ENCODE peak calls at places on chromosome 3, in ten cellular contexts. P, D, Z, Q, O, H, R, L, I and K are unnamed samples.

GRCh38 chr3:49872801-49873281 is 3.1 kb upstream of the CAMKV start:
- DNase-seq in P (no peak), D (no peak), Z (no peak), Q (no peak), O (no peak), H (no peak), R (no peak), L (no peak), I (no peak), K (no peak)

GRCh38 chr3:30461311-30461710 is 145.1 kb upstream of the TGFBR2 start:
- DNase-seq in P (no peak), D (no peak), Z (no peak), Q (no peak), O (no peak), H (no peak), R (no peak), L (no peak), I (no peak), K (no peak)

GRCh38 chr3:135452881-135453280 is 512.6 kb upstream of the PPP2R3A start:
- DNase-seq in P (no peak), D (no peak), Z (no peak), Q (no peak), O (no peak), H (no peak), R (no peak), L (no peak), I (no peak), K (no peak)

GRCh38 chr3:42050126-42050525 is 41.0 kb upstream of the TRAK1 start:
- DNase-seq in P (no peak), D (no peak), Z (no peak), Q (no peak), O (no peak), H (no peak), R (no peak), L (no peak), I (no peak), K (no peak)

GRCh38 chr3:117695321-117695720 is 985.7 kb downstream of the TUSC7 start:
- DNase-seq in P (no peak), D (no peak), Z (peak), Q (peak), O (no peak), H (no peak), R (no peak), L (no peak), I (no peak), K (no peak)

GRCh38 chr3:182979103-182979697 is 1.1 kb downstream of the DCUN1D1 start:
- DNase-seq in P (no peak), D (no peak), Z (no peak), Q (no peak), O (no peak), H (no peak), R (no peak), L (no peak), I (peak), K (no peak)

GRCh38 chr3:101690972-101691371 is 4.5 kb upstream of the RPL24 start:
- DNase-seq in P (no peak), D (no peak), Z (no peak), Q (no peak), O (no peak), H (no peak), R (no peak), L (no peak), I (no peak), K (no peak)

GRCh38 chr3:156750191-156750873 is 75.8 kb upstream of the LEKR1 start:
- DNase-seq in P (no peak), D (no peak), Z (peak), Q (peak), O (no peak), H (no peak), R (no peak), L (no peak), I (no peak), K (no peak)

GRCh38 chr3:52798978-52799476 is 4.4 kb downstream of the ITIH3 start:
- DNase-seq in P (no peak), D (no peak), Z (no peak), Q (no peak), O (peak), H (peak), R (no peak), L (no peak), I (peak), K (peak)

GRCh38 chr3:113212155-113212844 is 943 bp downstream of the BOC start:
- DNase-seq in P (no peak), D (no peak), Z (no peak), Q (no peak), O (no peak), H (no peak), R (no peak), L (no peak), I (peak), K (no peak)

GRCh38 chr3:114451561-114452018 is 157.8 kb downstream of the TIGIT start:
- DNase-seq in P (peak), D (no peak), Z (no peak), Q (no peak), O (no peak), H (no peak), R (no peak), L (no peak), I (no peak), K (no peak)

GRCh38 chr3:94024385-94024784 is 4.0 kb downstream of the STX19 start:
- DNase-seq in P (no peak), D (no peak), Z (no peak), Q (no peak), O (no peak), H (no peak), R (no peak), L (no peak), I (no peak), K (no peak)

GRCh38 chr3:51530485-51530884 is 8.0 kb upstream of the RAD54L2 start:
- DNase-seq in P (no peak), D (no peak), Z (no peak), Q (no peak), O (no peak), H (no peak), R (no peak), L (no peak), I (no peak), K (no peak)

GRCh38 chr3:61796088-61796680 is 234.8 kb downstream of the PTPRG start:
- DNase-seq in P (no peak), D (no peak), Z (no peak), Q (no peak), O (no peak), H (no peak), R (no peak), L (no peak), I (peak), K (no peak)

GRCh38 chr3:143170676-143171075 is 51.1 kb downstream of the CHST2 start:
- DNase-seq in P (no peak), D (no peak), Z (no peak), Q (peak), O (no peak), H (no peak), R (no peak), L (no peak), I (peak), K (no peak)

GRCh38 chr3:50534721-50535330 is 31.4 kb upstream of the CACNA2D2 start:
- DNase-seq in P (no peak), D (no peak), Z (peak), Q (peak), O (no peak), H (no peak), R (no peak), L (no peak), I (no peak), K (no peak)

GRCh38 chr3:149736180-149737100 is 15.8 kb downstream of the COMMD2 start:
- DNase-seq in P (no peak), D (no peak), Z (no peak), Q (peak), O (peak), H (peak), R (no peak), L (no peak), I (peak), K (no peak)

GRCh38 chr3:9175421-9175820 is 74.0 kb downstream of the SRGAP3 start:
- DNase-seq in P (no peak), D (no peak), Z (no peak), Q (peak), O (peak), H (peak), R (no peak), L (no peak), I (peak), K (no peak)

GRCh38 chr3:126147147-126147931 is 33.0 kb downstream of the ALDH1L1 start:
- DNase-seq in P (no peak), D (peak), Z (no peak), Q (no peak), O (no peak), H (no peak), R (no peak), L (no peak), I (no peak), K (no peak)

GRCh38 chr3:15754047-15754446 is 43.7 kb downstream of the ANKRD28 start:
- DNase-seq in P (no peak), D (no peak), Z (no peak), Q (no peak), O (peak), H (peak), R (no peak), L (no peak), I (peak), K (no peak)

GRCh38 chr3:62965311-62965710 is 90.1 kb upstream of the CADPS start:
- DNase-seq in P (no peak), D (no peak), Z (no peak), Q (no peak), O (no peak), H (no peak), R (no peak), L (no peak), I (no peak), K (no peak)

GRCh38 chr3:115783938-115784738 is 160.8 kb downstream of the GAP43 start:
- DNase-seq in P (peak), D (peak), Z (peak), Q (peak), O (peak), H (peak), R (peak), L (peak), I (peak), K (peak)

GRCh38 chr3:109018828-109019227 is 65.1 kb upstream of the GUCA1C start:
- DNase-seq in P (no peak), D (no peak), Z (no peak), Q (peak), O (no peak), H (no peak), R (no peak), L (no peak), I (no peak), K (no peak)

GRCh38 chr3:113377158-113377557 is 64.1 kb downstream of the CFAP44 start:
- DNase-seq in P (no peak), D (no peak), Z (no peak), Q (no peak), O (no peak), H (no peak), R (no peak), L (no peak), I (no peak), K (no peak)

GRCh38 chr3:123688241-123688747 is 103.4 kb upstream of the HACD2 start:
- DNase-seq in P (no peak), D (no peak), Z (peak), Q (peak), O (peak), H (peak), R (no peak), L (no peak), I (peak), K (no peak)

GRCh38 chr3:146747928-146748327 is 142.8 kb upstream of the PLSCR5 start:
- DNase-seq in P (no peak), D (no peak), Z (peak), Q (peak), O (no peak), H (peak), R (no peak), L (no peak), I (peak), K (no peak)

GRCh38 chr3:108472011-108472591 is 38.3 kb downstream of the MYH15 start:
- DNase-seq in P (no peak), D (no peak), Z (peak), Q (peak), O (peak), H (peak), R (no peak), L (no peak), I (peak), K (no peak)

GRCh38 chr3:143970773-143971366 is 753 bp upstream of the DIPK2A start:
- DNase-seq in P (peak), D (peak), Z (peak), Q (peak), O (peak), H (no peak), R (peak), L (peak), I (no peak), K (peak)

GRCh38 chr3:185677146-185677829 is 91.2 kb downstream of the SENP2 start:
- DNase-seq in P (no peak), D (no peak), Z (peak), Q (peak), O (peak), H (peak), R (no peak), L (no peak), I (peak), K (peak)

GRCh38 chr3:44991326-44991725 is 15.3 kb downstream of the EXOSC7 start:
- DNase-seq in P (no peak), D (no peak), Z (no peak), Q (no peak), O (no peak), H (no peak), R (no peak), L (no peak), I (no peak), K (no peak)

GRCh38 chr3:44996556-44996969 is 20.5 kb downstream of the EXOSC7 start:
- DNase-seq in P (no peak), D (no peak), Z (no peak), Q (no peak), O (no peak), H (no peak), R (no peak), L (no peak), I (no peak), K (no peak)

GRCh38 chr3:44995142-44995770 is 19.2 kb downstream of the EXOSC7 start:
- DNase-seq in P (peak), D (no peak), Z (peak), Q (peak), O (no peak), H (peak), R (no peak), L (no peak), I (no peak), K (no peak)

GRCh38 chr3:44992555-44993470 is 16.8 kb downstream of the EXOSC7 start:
- DNase-seq in P (no peak), D (no peak), Z (no peak), Q (no peak), O (peak), H (peak), R (no peak), L (no peak), I (peak), K (no peak)

DNA sequence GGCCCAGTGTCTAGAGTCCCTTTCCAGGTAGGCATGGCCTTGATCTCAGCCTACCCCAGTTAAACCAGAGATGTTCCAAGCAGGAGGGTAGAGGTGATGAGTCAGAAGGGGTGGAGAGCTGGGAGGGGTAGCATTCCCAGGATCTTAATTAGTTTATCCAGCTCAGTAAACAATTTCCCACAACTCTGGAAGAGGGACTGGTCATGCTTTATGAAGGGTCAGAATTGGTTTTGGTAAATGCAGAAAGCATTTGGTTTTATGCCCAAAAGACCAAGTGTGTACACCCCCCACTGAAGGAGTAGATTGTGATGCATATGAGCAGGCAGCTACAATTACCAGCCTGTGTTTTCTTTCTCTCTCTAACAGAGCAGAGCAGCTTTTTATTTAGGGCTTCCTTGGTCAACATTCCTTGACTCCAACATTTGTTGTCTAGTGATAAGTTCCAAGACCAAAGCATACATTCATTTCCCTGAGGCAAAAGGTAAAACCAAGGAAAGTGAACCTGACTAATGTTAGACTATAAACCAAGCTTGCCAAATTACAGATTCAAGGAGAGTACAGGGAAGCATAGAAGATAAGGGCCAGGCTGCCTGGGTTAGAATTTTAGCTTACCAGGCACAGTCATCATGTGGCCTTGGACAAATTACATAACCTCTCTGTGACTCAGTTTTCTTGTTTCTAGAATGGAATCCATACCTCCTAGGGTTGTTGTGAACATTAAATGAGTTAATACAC is 17.6 kb downstream of the EXOSC7 start:
- DNase-seq in P (no peak), D (no peak), Z (peak), Q (peak), O (peak), H (peak), R (no peak), L (no peak), I (peak), K (no peak)
- TF ChIP-seq CTCF in P (no peak), D (no peak), Z (no peak), Q (no peak), O (no peak), H (no peak), R (no peak), L (no peak), I (no peak), K (no peak)

GRCh38 chr3:24197809-24198208 is 252.7 kb downstream of the NR1D2 start:
- DNase-seq in P (no peak), D (no peak), Z (no peak), Q (no peak), O (no peak), H (no peak), R (no peak), L (no peak), I (no peak), K (no peak)
- TF ChIP-seq CTCF in P (no peak), D (no peak), Z (no peak), Q (no peak), O (no peak), H (no peak), R (no peak), L (peak), I (peak), K (no peak)

DNA sequence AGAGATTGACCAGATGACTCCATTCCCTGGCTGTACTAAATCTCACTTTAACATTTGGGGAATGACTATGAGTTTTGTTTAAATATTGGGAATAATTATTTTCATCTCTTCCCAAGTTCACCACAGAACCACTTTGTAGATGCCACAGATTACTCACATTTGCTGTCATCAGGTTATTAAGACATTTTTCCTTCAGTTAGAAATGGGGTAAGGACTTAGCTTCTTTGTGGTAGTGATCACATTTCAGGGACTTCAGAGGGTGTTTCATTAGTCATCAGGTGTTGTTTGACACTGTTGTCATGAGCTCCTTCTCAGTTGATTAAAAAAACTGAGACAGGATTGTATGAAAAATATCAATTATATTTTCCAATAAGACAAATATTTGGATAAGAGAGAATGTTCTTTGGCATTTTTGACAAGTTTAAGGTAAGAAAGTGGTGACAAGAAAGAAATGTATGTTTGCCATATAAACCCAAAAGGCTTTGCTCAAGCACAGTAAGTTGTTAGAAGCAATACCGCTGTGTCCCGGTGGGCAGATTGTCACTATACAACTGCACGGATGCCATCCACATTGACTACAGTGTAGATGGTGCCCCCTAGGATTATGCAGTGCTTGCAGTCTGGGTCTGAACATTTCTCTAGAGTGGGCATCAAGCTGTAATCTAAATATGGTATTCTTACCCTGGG is 22.3 kb downstream of the FBXL2 start:
- DNase-seq in P (no peak), D (no peak), Z (peak), Q (peak), O (peak), H (peak), R (no peak), L (no peak), I (peak), K (no peak)
- TF ChIP-seq CTCF in P (no peak), D (no peak), Z (no peak), Q (peak), O (no peak), H (no peak), R (no peak), L (no peak), I (no peak), K (no peak)

DNA sequence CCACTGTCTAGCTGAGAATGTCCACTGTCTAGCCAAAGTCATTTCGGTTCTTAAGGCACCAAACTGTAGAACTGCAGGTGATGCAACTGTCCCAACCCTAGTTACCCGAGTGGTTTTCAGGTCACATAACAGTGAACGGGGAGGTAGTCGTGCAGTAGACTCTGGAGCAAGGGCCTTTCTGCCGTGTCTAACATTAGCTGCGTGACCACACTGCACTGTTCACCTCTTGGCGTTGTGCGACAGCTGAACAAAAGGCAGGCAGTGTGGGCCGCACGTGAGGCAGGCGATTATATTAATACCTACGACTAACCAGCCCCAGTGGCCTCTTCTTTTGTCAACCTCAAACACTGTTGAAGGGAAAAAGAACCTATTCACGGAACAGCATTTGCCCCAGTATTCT is 2.8 kb downstream of the LRRN1 start:
- DNase-seq in P (no peak), D (no peak), Z (no peak), Q (no peak), O (no peak), H (no peak), R (no peak), L (no peak), I (no peak), K (no peak)
- TF ChIP-seq CTCF in P (no peak), D (no peak), Z (no peak), Q (no peak), O (no peak), H (no peak), R (no peak), L (no peak), I (no peak), K (no peak)

GRCh38 chr3:32340639-32341365 is 50.9 kb upstream of the CMTM7 start:
- DNase-seq in P (no peak), D (no peak), Z (no peak), Q (peak), O (no peak), H (peak), R (no peak), L (no peak), I (no peak), K (no peak)
- TF ChIP-seq CTCF in P (no peak), D (no peak), Z (no peak), Q (peak), O (no peak), H (no peak), R (no peak), L (no peak), I (peak), K (no peak)

GRCh38 chr3:72587282-72587681 is 261.0 kb downstream of the SHQ1 start:
- DNase-seq in P (no peak), D (no peak), Z (no peak), Q (no peak), O (no peak), H (no peak), R (no peak), L (no peak), I (no peak), K (no peak)
- TF ChIP-seq CTCF in P (no peak), D (no peak), Z (no peak), Q (peak), O (no peak), H (no peak), R (no peak), L (peak), I (peak), K (peak)

GRCh38 chr3:153443961-153444360 is 281.9 kb downstream of the RAP2B start:
- DNase-seq in P (no peak), D (no peak), Z (no peak), Q (peak), O (no peak), H (peak), R (no peak), L (no peak), I (no peak), K (no peak)
- TF ChIP-seq CTCF in P (no peak), D (peak), Z (no peak), Q (peak), O (no peak), H (no peak), R (no peak), L (no peak), I (peak), K (peak)